ENCODE peak calls at places on chromosome 1, in seven cellular contexts. E, T, D, Z, S, Y and K are unnamed samples.

GRCh38 chr1:42973304-42973703 is 14.6 kb upstream of the SLC2A1 start:
- DNase-seq in E (no peak), T (no peak), D (no peak), Z (peak; percentile 44), S (no peak), Y (no peak), K (no peak)

GRCh38 chr1:205261946-205262668 is 34.4 kb downstream of the TMCC2 start:
- DNase-seq in E (no peak), T (peak; percentile 39), D (no peak), Z (no peak), S (peak; percentile 54), Y (no peak), K (no peak)

GRCh38 chr1:63640633-63641567 is 47.7 kb downstream of the PGM1 start:
- DNase-seq in E (peak; percentile 55), T (no peak), D (no peak), Z (no peak), S (no peak), Y (no peak), K (peak; percentile 46)

GRCh38 chr1:19029191-19030085 is 73.0 kb upstream of the IFFO2 start:
- DNase-seq in E (no peak), T (no peak), D (no peak), Z (no peak), S (peak; percentile 37), Y (no peak), K (peak; percentile 18)

GRCh38 chr1:151945725-151946365 is 36.5 kb upstream of the THEM4 start:
- DNase-seq in E (peak; percentile 80), T (peak; percentile 82), D (peak; percentile 68), Z (peak; percentile 82), S (peak; percentile 97), Y (no peak), K (peak; percentile 93)

GRCh38 chr1:5473268-5473667 is 519.0 kb downstream of the NPHP4 start:
- DNase-seq in E (no peak), T (no peak), D (no peak), Z (no peak), S (no peak), Y (no peak), K (no peak)

GRCh38 chr1:225447001-225447615 is 19.3 kb upstream of the LBR start:
- DNase-seq in E (no peak), T (no peak), D (no peak), Z (no peak), S (no peak), Y (no peak), K (no peak)

GRCh38 chr1:77398115-77398514 is 116.3 kb downstream of the AK5 start:
- DNase-seq in E (no peak), T (no peak), D (no peak), Z (no peak), S (no peak), Y (no peak), K (no peak)

GRCh38 chr1:55012661-55013060 is 13.9 kb downstream of the BSND start:
- DNase-seq in E (no peak), T (no peak), D (no peak), Z (no peak), S (no peak), Y (no peak), K (no peak)

GRCh38 chr1:175218786-175219447 is 26.3 kb upstream of the KIAA0040 start:
- DNase-seq in E (no peak), T (no peak), D (no peak), Z (no peak), S (no peak), Y (no peak), K (no peak)

GRCh38 chr1:43541721-43542401 is 11.2 kb downstream of the PTPRF start:
- DNase-seq in E (peak; percentile 85), T (no peak), D (no peak), Z (peak; percentile 87), S (peak; percentile 50), Y (no peak), K (peak; percentile 90)